ENCODE peak calls at places on chromosomes 16 and 17, in four cellular contexts. One of them, this sample, is unnamed.

GRCh38 chr16:67372664-67373063 is 20.6 kb downstream of the TPPP3 start:
- DNase-seq in SK-N-SH: peak
- DNase-seq in WTC11: no peak
- DNase-seq in GM12878: no peak
- DNase-seq in this sample: no peak

GRCh38 chr16:50567651-50568050 is 19.5 kb downstream of the NKD1 start:
- DNase-seq in SK-N-SH: no peak
- DNase-seq in WTC11: no peak
- DNase-seq in GM12878: no peak
- DNase-seq in this sample: no peak

GRCh38 chr16:149024-149675 is 3.3 kb upstream of the HBZ start:
- DNase-seq in SK-N-SH: peak
- DNase-seq in WTC11: no peak
- DNase-seq in GM12878: no peak
- DNase-seq in this sample: no peak

GRCh38 chr16:4213721-4214120 is 28.2 kb downstream of the SRL start:
- DNase-seq in SK-N-SH: no peak
- DNase-seq in WTC11: no peak
- DNase-seq in GM12878: no peak
- DNase-seq in this sample: no peak

GRCh38 chr17:64020068-64020766 is at the start of gene ICAM2:
- DNase-seq in SK-N-SH: no peak
- DNase-seq in WTC11: no peak
- DNase-seq in GM12878: peak
- DNase-seq in this sample: no peak

GRCh38 chr17:76519667-76520066 is 17.8 kb downstream of the CYGB start:
- DNase-seq in SK-N-SH: no peak
- DNase-seq in WTC11: no peak
- DNase-seq in GM12878: no peak
- DNase-seq in this sample: no peak

GRCh38 chr17:38704645-38705522 is at the start of gene MLLT6:
- DNase-seq in SK-N-SH: peak
- DNase-seq in WTC11: peak
- DNase-seq in GM12878: no peak
- DNase-seq in this sample: peak

GRCh38 chr17:57890857-57891232 is 41.0 kb upstream of the MRPS23 start:
- DNase-seq in SK-N-SH: no peak
- DNase-seq in WTC11: no peak
- DNase-seq in GM12878: no peak
- DNase-seq in this sample: no peak

GRCh38 chr17:41464682-41465081 is 2.5 kb downstream of the KRT32 start:
- DNase-seq in SK-N-SH: no peak
- DNase-seq in WTC11: no peak
- DNase-seq in GM12878: no peak
- DNase-seq in this sample: no peak

GRCh38 chr16:397736-398332 is 835 bp downstream of the NME4 start:
- DNase-seq in SK-N-SH: peak
- DNase-seq in WTC11: peak
- DNase-seq in GM12878: no peak
- DNase-seq in this sample: peak

GRCh38 chr16:324451-325334 is 27.8 kb downstream of the AXIN1 start:
- DNase-seq in SK-N-SH: no peak
- DNase-seq in WTC11: peak
- DNase-seq in GM12878: no peak
- DNase-seq in this sample: peak

GRCh38 chr17:36808181-36808661 is 129.1 kb upstream of the LHX1 start:
- DNase-seq in SK-N-SH: peak
- DNase-seq in WTC11: peak
- DNase-seq in GM12878: no peak
- DNase-seq in this sample: peak

GRCh38 chr17:82814834-82815233 is 25.0 kb downstream of the ZNF750 start:
- DNase-seq in SK-N-SH: no peak
- DNase-seq in WTC11: no peak
- DNase-seq in GM12878: no peak
- DNase-seq in this sample: no peak

DNA sequence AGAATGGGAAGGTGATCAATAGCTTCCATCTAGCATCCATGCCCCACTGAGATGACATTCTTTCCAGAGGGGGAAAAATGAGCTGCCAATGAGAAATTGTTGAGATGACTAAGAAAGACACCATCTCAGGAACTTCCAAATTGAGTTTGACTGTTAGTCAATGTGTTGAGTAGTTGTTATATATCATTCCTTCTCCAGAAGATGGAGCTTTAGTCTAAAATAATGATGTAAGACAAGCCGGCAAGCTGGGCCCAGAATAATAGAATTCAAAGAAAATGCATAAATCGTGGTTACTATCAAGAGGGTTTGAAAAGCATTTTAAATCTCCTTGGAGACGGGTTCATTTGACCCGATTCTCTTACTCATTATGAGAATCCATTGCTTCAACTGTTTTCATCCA is 71.0 kb upstream of the ATF7IP2 start:
- DNase-seq in SK-N-SH: peak
- DNase-seq in WTC11: no peak
- DNase-seq in GM12878: no peak
- DNase-seq in this sample: no peak
- TF ChIP-seq USF1 in SK-N-SH: no peak
- TF ChIP-seq USF1 in WTC11: no peak
- TF ChIP-seq USF1 in GM12878: no peak
- TF ChIP-seq USF1 in this sample: no peak

DNA sequence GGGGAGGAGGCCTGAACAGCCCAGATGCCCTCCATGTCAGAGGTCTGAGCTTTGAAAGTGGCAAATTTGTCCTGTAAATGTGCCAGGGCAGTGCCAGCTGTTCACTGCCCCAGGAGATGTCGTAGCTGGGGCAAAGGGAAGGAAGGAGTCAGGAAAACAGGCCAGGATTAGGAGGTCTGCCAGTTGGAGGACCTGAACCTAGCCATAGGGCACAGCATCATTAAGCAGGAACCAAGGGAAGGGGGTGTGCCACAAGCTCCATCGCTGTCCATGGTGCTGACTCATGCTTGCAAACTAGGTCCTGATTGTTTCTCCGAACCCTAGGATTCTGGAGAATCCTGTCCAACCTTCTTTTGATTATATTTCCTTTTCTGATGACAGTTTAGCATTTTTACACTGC is 124.2 kb downstream of the TMEM132E start:
- DNase-seq in SK-N-SH: no peak
- DNase-seq in WTC11: peak
- DNase-seq in GM12878: no peak
- DNase-seq in this sample: peak
- TF ChIP-seq USF1 in SK-N-SH: no peak
- TF ChIP-seq USF1 in WTC11: peak
- TF ChIP-seq USF1 in GM12878: no peak
- TF ChIP-seq USF1 in this sample: no peak

DNA sequence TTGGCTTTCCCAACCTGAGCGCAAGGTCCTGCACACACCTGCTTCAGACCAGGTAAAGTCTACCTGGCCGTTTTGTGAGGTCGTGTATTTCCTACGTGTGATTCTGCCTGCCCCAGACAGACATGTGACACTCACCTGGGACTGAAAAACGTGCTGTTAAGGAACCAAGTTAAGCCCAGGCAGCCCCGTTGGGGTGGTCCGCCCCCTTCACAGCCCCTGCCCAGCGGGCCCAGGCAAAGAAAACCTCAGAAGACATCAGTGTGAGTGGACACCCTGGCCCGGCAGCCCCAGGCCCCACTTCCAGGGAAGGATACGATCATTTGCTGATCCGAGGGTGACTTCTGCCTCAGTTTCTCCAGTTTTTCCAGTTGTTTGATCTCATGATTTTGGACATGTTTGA is 4.7 kb downstream of the CIBAR2 start:
- DNase-seq in SK-N-SH: no peak
- DNase-seq in WTC11: no peak
- DNase-seq in GM12878: no peak
- DNase-seq in this sample: no peak
- TF ChIP-seq USF1 in SK-N-SH: no peak
- TF ChIP-seq USF1 in WTC11: no peak
- TF ChIP-seq USF1 in GM12878: no peak
- TF ChIP-seq USF1 in this sample: no peak

GRCh38 chr16:83937922-83938875 is 14.8 kb upstream of the OSGIN1 start:
- DNase-seq in SK-N-SH: no peak
- DNase-seq in WTC11: no peak
- DNase-seq in GM12878: no peak
- DNase-seq in this sample: no peak
- TF ChIP-seq USF1 in SK-N-SH: no peak
- TF ChIP-seq USF1 in WTC11: no peak
- TF ChIP-seq USF1 in GM12878: no peak
- TF ChIP-seq USF1 in this sample: no peak

GRCh38 chr17:33267279-33267790 is 25.8 kb downstream of the ASIC2 start:
- DNase-seq in SK-N-SH: no peak
- DNase-seq in WTC11: no peak
- DNase-seq in GM12878: no peak
- DNase-seq in this sample: no peak
- TF ChIP-seq USF1 in SK-N-SH: no peak
- TF ChIP-seq USF1 in WTC11: no peak
- TF ChIP-seq USF1 in GM12878: no peak
- TF ChIP-seq USF1 in this sample: no peak

GRCh38 chr16:29972500-29972899 is 1.2 kb upstream of the TAOK2 start:
- DNase-seq in SK-N-SH: no peak
- DNase-seq in WTC11: no peak
- DNase-seq in GM12878: no peak
- DNase-seq in this sample: no peak
- TF ChIP-seq USF1 in SK-N-SH: no peak
- TF ChIP-seq USF1 in WTC11: no peak
- TF ChIP-seq USF1 in GM12878: no peak
- TF ChIP-seq USF1 in this sample: no peak

DNA sequence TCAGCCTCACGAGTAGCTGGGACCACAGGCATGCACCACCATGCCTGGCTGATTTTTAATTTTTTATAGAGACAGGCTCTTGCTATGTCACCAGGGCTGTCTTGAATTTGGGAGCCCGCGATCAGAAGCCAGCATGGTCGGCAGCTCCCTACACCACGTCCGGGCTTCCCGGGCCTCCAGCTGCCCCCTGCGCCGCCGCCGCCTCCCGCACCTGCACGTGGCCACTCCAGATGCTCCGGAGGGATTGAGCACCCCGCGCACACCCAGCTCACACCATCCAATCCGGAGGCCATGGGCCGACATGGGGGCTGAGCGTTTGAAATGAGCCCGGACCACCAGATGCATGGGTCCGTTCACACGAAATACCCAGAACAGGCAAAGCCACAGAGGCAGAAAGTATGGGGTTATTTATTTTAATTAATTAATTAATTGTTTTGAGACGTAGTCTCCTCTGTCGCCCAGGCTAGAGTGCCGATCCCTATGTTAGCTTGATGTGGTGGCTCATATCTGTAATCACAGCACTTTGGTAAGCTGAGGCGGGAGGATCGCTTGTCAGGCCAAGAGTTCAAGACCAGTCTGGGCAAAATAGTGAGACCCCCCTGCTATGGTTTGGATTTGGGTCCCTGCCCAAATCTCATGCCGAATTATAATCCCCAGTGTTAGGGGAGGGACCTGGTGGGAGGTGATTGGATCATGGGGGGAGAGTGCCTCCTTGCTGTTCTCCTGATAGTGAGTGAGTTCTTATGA is 17.1 kb upstream of the PDXDC1 start:
- DNase-seq in SK-N-SH: no peak
- DNase-seq in WTC11: no peak
- DNase-seq in GM12878: no peak
- DNase-seq in this sample: no peak
- TF ChIP-seq USF1 in SK-N-SH: no peak
- TF ChIP-seq USF1 in WTC11: no peak
- TF ChIP-seq USF1 in GM12878: no peak
- TF ChIP-seq USF1 in this sample: no peak

GRCh38 chr17:42928714-42929496 is 28.3 kb downstream of the G6PC1 start:
- DNase-seq in SK-N-SH: peak
- DNase-seq in WTC11: peak
- DNase-seq in GM12878: peak
- DNase-seq in this sample: peak
- TF ChIP-seq USF1 in SK-N-SH: no peak
- TF ChIP-seq USF1 in WTC11: no peak
- TF ChIP-seq USF1 in GM12878: no peak
- TF ChIP-seq USF1 in this sample: no peak

GRCh38 chr16:11398136-11398535 is 52.9 kb downstream of the RMI2 start:
- DNase-seq in SK-N-SH: peak
- DNase-seq in WTC11: no peak
- DNase-seq in GM12878: no peak
- DNase-seq in this sample: no peak

GRCh38 chr16:11398851-11399250 is 53.6 kb downstream of the RMI2 start:
- DNase-seq in SK-N-SH: no peak
- DNase-seq in WTC11: peak
- DNase-seq in GM12878: no peak
- DNase-seq in this sample: no peak

GRCh38 chr16:11399261-11399831 is 54.1 kb downstream of the RMI2 start:
- DNase-seq in SK-N-SH: peak
- DNase-seq in WTC11: no peak
- DNase-seq in GM12878: no peak
- DNase-seq in this sample: no peak

GRCh38 chr16:11401161-11402050 is 56.1 kb downstream of the RMI2 start:
- DNase-seq in SK-N-SH: peak
- DNase-seq in WTC11: no peak
- DNase-seq in GM12878: no peak
- DNase-seq in this sample: no peak

GRCh38 chr16:11400076-11400475 is 54.8 kb downstream of the RMI2 start:
- DNase-seq in SK-N-SH: peak
- DNase-seq in WTC11: no peak
- DNase-seq in GM12878: no peak
- DNase-seq in this sample: no peak
- TF ChIP-seq USF1 in SK-N-SH: no peak
- TF ChIP-seq USF1 in WTC11: no peak
- TF ChIP-seq USF1 in GM12878: no peak
- TF ChIP-seq USF1 in this sample: no peak